ENCODE peak calls at places on chromosomes 6 and 20, in six cellular contexts. M, O, I, W, K and A are unnamed samples.

GRCh38 chr6:160974304-160974771 is 17.2 kb upstream of the MAP3K4 start:
- DNase-seq in W (no peak), I (no peak), K (no peak), O (peak), M (no peak), A (no peak)

GRCh38 chr6:124964084-124964763 is 2.0 kb downstream of the RNF217 start:
- DNase-seq in K (no peak), O (peak), W (no peak), I (no peak), M (no peak), A (no peak)

GRCh38 chr20:31979713-31980426 is 11.9 kb downstream of the XKR7 start:
- DNase-seq in O (no peak), W (no peak), M (no peak), K (no peak), I (no peak), A (no peak)

GRCh38 chr6:137804647-137805046 is 62.4 kb upstream of the TNFAIP3 start:
- DNase-seq in I (no peak), K (no peak), W (no peak), M (no peak), O (peak), A (no peak)

GRCh38 chr20:51565298-51565697 is 22.8 kb upstream of the NFATC2 start:
- DNase-seq in M (no peak), I (no peak), O (no peak), K (no peak), W (no peak), A (no peak)

GRCh38 chr6:163389354-163389753 is 25.2 kb upstream of the QKI start:
- DNase-seq in O (no peak), M (no peak), W (no peak), K (no peak), I (no peak), A (no peak)

GRCh38 chr6:153957409-153957808 is 81.6 kb upstream of the OPRM1 start:
- DNase-seq in K (no peak), I (no peak), M (no peak), O (no peak), W (no peak), A (no peak)

GRCh38 chr20:4225778-4226177 is 210.4 kb upstream of the RNF24 start:
- DNase-seq in I (no peak), K (no peak), W (no peak), O (peak), M (no peak), A (no peak)

GRCh38 chr20:23296841-23297701 is 53.5 kb upstream of the NXT1 start:
- DNase-seq in M (no peak), W (no peak), O (no peak), I (no peak), K (no peak), A (no peak)

GRCh38 chr6:159056941-159057340 is 12.2 kb upstream of the TAGAP start:
- DNase-seq in I (no peak), O (no peak), K (no peak), M (no peak), W (no peak), A (no peak)

GRCh38 chr20:62009869-62010445 is 55.7 kb downstream of the TAF4 start:
- DNase-seq in O (no peak), I (no peak), M (no peak), W (no peak), K (no peak), A (no peak)

GRCh38 chr6:5905431-5906339 is 101.0 kb downstream of the NRN1 start:
- DNase-seq in O (peak), W (no peak), K (no peak), I (no peak), M (no peak), A (peak)

GRCh38 chr6:144744720-144745119 is 459.6 kb downstream of the UTRN start:
- DNase-seq in I (no peak), O (no peak), K (no peak), W (no peak), M (no peak), A (no peak)

GRCh38 chr20:62363920-62364851 is 2.9 kb downstream of the LAMA5 start:
- DNase-seq in I (no peak), K (no peak), M (no peak), O (peak), W (no peak), A (no peak)

GRCh38 chr6:45663181-45664180 is 285.7 kb upstream of the SUPT3H start:
- DNase-seq in O (peak), K (peak), W (no peak), M (no peak), I (peak), A (peak)

GRCh38 chr6:101935732-101936131 is 542.2 kb downstream of the GRIK2 start:
- DNase-seq in K (no peak), O (peak), M (no peak), W (no peak), I (no peak), A (no peak)

GRCh38 chr20:23361108-23361650 is 803 bp upstream of the GZF1 start:
- DNase-seq in M (no peak), K (no peak), W (peak), I (peak), O (peak), A (no peak)

GRCh38 chr6:116096979-116097816 is 3.5 kb upstream of the NT5DC1 start:
- DNase-seq in M (no peak), W (no peak), K (no peak), O (peak), I (no peak), A (no peak)

GRCh38 chr20:45863543-45864470 is 6.4 kb downstream of the ZSWIM3 start:
- DNase-seq in W (no peak), M (no peak), I (no peak), O (no peak), K (no peak), A (no peak)

GRCh38 chr6:127939442-127940066 is 38.7 kb upstream of the THEMIS start:
- DNase-seq in W (no peak), O (peak), K (no peak), M (no peak), I (no peak), A (no peak)

GRCh38 chr6:44234101-44235090 is 11.0 kb downstream of the SLC29A1 start:
- DNase-seq in M (peak), W (no peak), I (no peak), O (peak), K (no peak), A (peak)

GRCh38 chr6:100202417-100203194 is 208.6 kb upstream of the MCHR2 start:
- DNase-seq in O (peak), K (no peak), W (peak), M (no peak), I (no peak), A (no peak)

GRCh38 chr6:154257074-154257473 is 99.5 kb downstream of the IPCEF1 start:
- DNase-seq in O (no peak), M (no peak), K (no peak), W (no peak), I (no peak), A (no peak)